ENCODE peak calls at places on chromosomes 2 and 18, in nine cellular contexts. One of them, this sample, is unnamed.

GRCh38 chr2:178846458-178846802 is 39.2 kb upstream of the TTN start:
- DNase-seq in GM06990: no peak
- DNase-seq in heart left ventricle: no peak
- DNase-seq in AG10803: no peak
- DNase-seq in DMS79 treated with DMSO at 0.1 percent for 48 hours: no peak
- DNase-seq in choroid plexus epithelial cell: peak; percentile 71
- DNase-seq in hepatic stellate cell: no peak
- DNase-seq in activated CD8-positive, alpha-beta memory T cell treated with anti-CD3 and anti-CD28 coated beads for 4 hours: no peak
- DNase-seq in stromal cell of bone marrow: no peak
- DNase-seq in this sample: peak; percentile 10

GRCh38 chr2:37020212-37020886 is 54.0 kb upstream of the STRN start:
- DNase-seq in heart left ventricle: peak; percentile 88
- DNase-seq in hepatic stellate cell: peak; percentile 79
- DNase-seq in DMS79 treated with DMSO at 0.1 percent for 48 hours: no peak
- DNase-seq in choroid plexus epithelial cell: peak; percentile 94
- DNase-seq in activated CD8-positive, alpha-beta memory T cell treated with anti-CD3 and anti-CD28 coated beads for 4 hours: no peak
- DNase-seq in AG10803: peak; percentile 80
- DNase-seq in GM06990: no peak
- DNase-seq in stromal cell of bone marrow: peak; percentile 70
- DNase-seq in this sample: peak; percentile 97

GRCh38 chr2:143844986-143845385 is 674.9 kb downstream of the ZEB2 start:
- DNase-seq in heart left ventricle: no peak
- DNase-seq in choroid plexus epithelial cell: no peak
- DNase-seq in DMS79 treated with DMSO at 0.1 percent for 48 hours: no peak
- DNase-seq in GM06990: no peak
- DNase-seq in activated CD8-positive, alpha-beta memory T cell treated with anti-CD3 and anti-CD28 coated beads for 4 hours: no peak
- DNase-seq in hepatic stellate cell: no peak
- DNase-seq in AG10803: peak; percentile 9
- DNase-seq in stromal cell of bone marrow: peak; percentile 32
- DNase-seq in this sample: no peak

GRCh38 chr18:63963610-63964256 is 6.1 kb upstream of the SERPINB8 start:
- DNase-seq in choroid plexus epithelial cell: peak; percentile 89
- DNase-seq in stromal cell of bone marrow: no peak
- DNase-seq in AG10803: peak; percentile 76
- DNase-seq in GM06990: no peak
- DNase-seq in DMS79 treated with DMSO at 0.1 percent for 48 hours: peak; percentile 30
- DNase-seq in heart left ventricle: no peak
- DNase-seq in activated CD8-positive, alpha-beta memory T cell treated with anti-CD3 and anti-CD28 coated beads for 4 hours: no peak
- DNase-seq in hepatic stellate cell: peak; percentile 27
- DNase-seq in this sample: peak; percentile 76

GRCh38 chr18:22639026-22639463 is 221.3 kb upstream of the CTAGE1 start:
- DNase-seq in stromal cell of bone marrow: peak; percentile 63
- DNase-seq in heart left ventricle: no peak
- DNase-seq in AG10803: peak; percentile 81
- DNase-seq in GM06990: no peak
- DNase-seq in choroid plexus epithelial cell: peak; percentile 99
- DNase-seq in activated CD8-positive, alpha-beta memory T cell treated with anti-CD3 and anti-CD28 coated beads for 4 hours: no peak
- DNase-seq in hepatic stellate cell: peak; percentile 41
- DNase-seq in DMS79 treated with DMSO at 0.1 percent for 48 hours: no peak
- DNase-seq in this sample: peak; percentile 98

GRCh38 chr2:85926526-85926925 is 37.7 kb upstream of the ST3GAL5 start:
- DNase-seq in AG10803: no peak
- DNase-seq in heart left ventricle: no peak
- DNase-seq in stromal cell of bone marrow: no peak
- DNase-seq in activated CD8-positive, alpha-beta memory T cell treated with anti-CD3 and anti-CD28 coated beads for 4 hours: no peak
- DNase-seq in hepatic stellate cell: no peak
- DNase-seq in GM06990: no peak
- DNase-seq in choroid plexus epithelial cell: no peak
- DNase-seq in DMS79 treated with DMSO at 0.1 percent for 48 hours: no peak
- DNase-seq in this sample: no peak

GRCh38 chr2:12923907-12924610 is 207.3 kb downstream of the TRIB2 start:
- DNase-seq in stromal cell of bone marrow: no peak
- DNase-seq in choroid plexus epithelial cell: peak; percentile 47
- DNase-seq in heart left ventricle: no peak
- DNase-seq in AG10803: peak; percentile 65
- DNase-seq in DMS79 treated with DMSO at 0.1 percent for 48 hours: no peak
- DNase-seq in activated CD8-positive, alpha-beta memory T cell treated with anti-CD3 and anti-CD28 coated beads for 4 hours: no peak
- DNase-seq in GM06990: no peak
- DNase-seq in hepatic stellate cell: peak; percentile 77
- DNase-seq in this sample: peak; percentile 66

GRCh38 chr2:8457620-8458255 is 224.1 kb upstream of the ID2 start:
- DNase-seq in choroid plexus epithelial cell: no peak
- DNase-seq in heart left ventricle: no peak
- DNase-seq in GM06990: no peak
- DNase-seq in DMS79 treated with DMSO at 0.1 percent for 48 hours: peak; percentile 70
- DNase-seq in AG10803: no peak
- DNase-seq in activated CD8-positive, alpha-beta memory T cell treated with anti-CD3 and anti-CD28 coated beads for 4 hours: no peak
- DNase-seq in hepatic stellate cell: no peak
- DNase-seq in stromal cell of bone marrow: no peak
- DNase-seq in this sample: no peak

GRCh38 chr2:127219716-127220090 is 396 bp downstream of the CYP27C1 start:
- DNase-seq in heart left ventricle: no peak
- DNase-seq in hepatic stellate cell: no peak
- DNase-seq in AG10803: no peak
- DNase-seq in GM06990: no peak
- DNase-seq in stromal cell of bone marrow: no peak
- DNase-seq in activated CD8-positive, alpha-beta memory T cell treated with anti-CD3 and anti-CD28 coated beads for 4 hours: no peak
- DNase-seq in DMS79 treated with DMSO at 0.1 percent for 48 hours: no peak
- DNase-seq in choroid plexus epithelial cell: peak; percentile 4
- DNase-seq in this sample: no peak

GRCh38 chr2:176999331-176999730 is 213.3 kb upstream of the HNRNPA3 start:
- DNase-seq in DMS79 treated with DMSO at 0.1 percent for 48 hours: no peak
- DNase-seq in GM06990: peak; percentile 17
- DNase-seq in stromal cell of bone marrow: peak; percentile 94
- DNase-seq in AG10803: peak; percentile 73
- DNase-seq in activated CD8-positive, alpha-beta memory T cell treated with anti-CD3 and anti-CD28 coated beads for 4 hours: no peak
- DNase-seq in choroid plexus epithelial cell: peak; percentile 14
- DNase-seq in hepatic stellate cell: no peak
- DNase-seq in heart left ventricle: no peak
- DNase-seq in this sample: no peak

GRCh38 chr18:34632323-34632722 is 77.8 kb upstream of the DTNA start:
- DNase-seq in activated CD8-positive, alpha-beta memory T cell treated with anti-CD3 and anti-CD28 coated beads for 4 hours: no peak
- DNase-seq in AG10803: no peak
- DNase-seq in heart left ventricle: no peak
- DNase-seq in choroid plexus epithelial cell: no peak
- DNase-seq in hepatic stellate cell: no peak
- DNase-seq in stromal cell of bone marrow: no peak
- DNase-seq in GM06990: no peak
- DNase-seq in DMS79 treated with DMSO at 0.1 percent for 48 hours: no peak
- DNase-seq in this sample: no peak

GRCh38 chr18:328928-329327 is 61.1 kb upstream of the THOC1 start:
- DNase-seq in AG10803: no peak
- DNase-seq in GM06990: no peak
- DNase-seq in heart left ventricle: no peak
- DNase-seq in hepatic stellate cell: no peak
- DNase-seq in activated CD8-positive, alpha-beta memory T cell treated with anti-CD3 and anti-CD28 coated beads for 4 hours: no peak
- DNase-seq in stromal cell of bone marrow: no peak
- DNase-seq in DMS79 treated with DMSO at 0.1 percent for 48 hours: no peak
- DNase-seq in choroid plexus epithelial cell: no peak
- DNase-seq in this sample: no peak

GRCh38 chr2:210188755-210189154 is 17.5 kb upstream of the KANSL1L start:
- DNase-seq in hepatic stellate cell: no peak
- DNase-seq in AG10803: no peak
- DNase-seq in GM06990: no peak
- DNase-seq in heart left ventricle: no peak
- DNase-seq in DMS79 treated with DMSO at 0.1 percent for 48 hours: no peak
- DNase-seq in choroid plexus epithelial cell: no peak
- DNase-seq in activated CD8-positive, alpha-beta memory T cell treated with anti-CD3 and anti-CD28 coated beads for 4 hours: no peak
- DNase-seq in stromal cell of bone marrow: no peak
- DNase-seq in this sample: peak; percentile 5

GRCh38 chr2:176105727-176106635 is 1.1 kb upstream of the HOXD11 start:
- DNase-seq in activated CD8-positive, alpha-beta memory T cell treated with anti-CD3 and anti-CD28 coated beads for 4 hours: no peak
- DNase-seq in stromal cell of bone marrow: no peak
- DNase-seq in hepatic stellate cell: no peak
- DNase-seq in GM06990: no peak
- DNase-seq in DMS79 treated with DMSO at 0.1 percent for 48 hours: peak; percentile 40
- DNase-seq in AG10803: no peak
- DNase-seq in choroid plexus epithelial cell: no peak
- DNase-seq in heart left ventricle: no peak
- DNase-seq in this sample: no peak

GRCh38 chr2:121197369-121198091 is 87.5 kb downstream of the TFCP2L1 start:
- DNase-seq in AG10803: peak; percentile 72
- DNase-seq in DMS79 treated with DMSO at 0.1 percent for 48 hours: peak; percentile 83
- DNase-seq in choroid plexus epithelial cell: peak; percentile 74
- DNase-seq in hepatic stellate cell: peak; percentile 64
- DNase-seq in activated CD8-positive, alpha-beta memory T cell treated with anti-CD3 and anti-CD28 coated beads for 4 hours: no peak
- DNase-seq in heart left ventricle: no peak
- DNase-seq in GM06990: no peak
- DNase-seq in stromal cell of bone marrow: peak; percentile 60
- DNase-seq in this sample: peak; percentile 71

GRCh38 chr2:118013221-118013723 is 598 bp downstream of the CCDC93 start:
- DNase-seq in heart left ventricle: peak; percentile 50
- DNase-seq in hepatic stellate cell: peak; percentile 51
- DNase-seq in activated CD8-positive, alpha-beta memory T cell treated with anti-CD3 and anti-CD28 coated beads for 4 hours: no peak
- DNase-seq in GM06990: peak; percentile 45
- DNase-seq in DMS79 treated with DMSO at 0.1 percent for 48 hours: no peak
- DNase-seq in AG10803: peak; percentile 25
- DNase-seq in choroid plexus epithelial cell: peak; percentile 36
- DNase-seq in stromal cell of bone marrow: no peak
- DNase-seq in this sample: no peak

GRCh38 chr18:47912794-47913594 is 17.5 kb downstream of the SMAD2 start:
- DNase-seq in stromal cell of bone marrow: no peak
- DNase-seq in heart left ventricle: no peak
- DNase-seq in activated CD8-positive, alpha-beta memory T cell treated with anti-CD3 and anti-CD28 coated beads for 4 hours: no peak
- DNase-seq in GM06990: no peak
- DNase-seq in AG10803: no peak
- DNase-seq in DMS79 treated with DMSO at 0.1 percent for 48 hours: no peak
- DNase-seq in hepatic stellate cell: no peak
- DNase-seq in choroid plexus epithelial cell: peak; percentile 37
- DNase-seq in this sample: no peak

GRCh38 chr2:111640480-111640879 is 243.5 kb downstream of the ANAPC1 start:
- DNase-seq in choroid plexus epithelial cell: no peak
- DNase-seq in stromal cell of bone marrow: no peak
- DNase-seq in activated CD8-positive, alpha-beta memory T cell treated with anti-CD3 and anti-CD28 coated beads for 4 hours: no peak
- DNase-seq in GM06990: no peak
- DNase-seq in heart left ventricle: no peak
- DNase-seq in hepatic stellate cell: no peak
- DNase-seq in AG10803: no peak
- DNase-seq in DMS79 treated with DMSO at 0.1 percent for 48 hours: no peak
- DNase-seq in this sample: no peak

GRCh38 chr2:40814621-40815020 is 362.7 kb upstream of the SLC8A1 start:
- DNase-seq in heart left ventricle: no peak
- DNase-seq in AG10803: no peak
- DNase-seq in activated CD8-positive, alpha-beta memory T cell treated with anti-CD3 and anti-CD28 coated beads for 4 hours: no peak
- DNase-seq in choroid plexus epithelial cell: no peak
- DNase-seq in GM06990: no peak
- DNase-seq in stromal cell of bone marrow: no peak
- DNase-seq in hepatic stellate cell: no peak
- DNase-seq in DMS79 treated with DMSO at 0.1 percent for 48 hours: no peak
- DNase-seq in this sample: no peak

GRCh38 chr2:238856713-238857567 is 9.1 kb downstream of the TWIST2 start:
- DNase-seq in choroid plexus epithelial cell: no peak
- DNase-seq in activated CD8-positive, alpha-beta memory T cell treated with anti-CD3 and anti-CD28 coated beads for 4 hours: no peak
- DNase-seq in GM06990: no peak
- DNase-seq in heart left ventricle: no peak
- DNase-seq in hepatic stellate cell: no peak
- DNase-seq in AG10803: peak; percentile 70
- DNase-seq in DMS79 treated with DMSO at 0.1 percent for 48 hours: no peak
- DNase-seq in stromal cell of bone marrow: no peak
- DNase-seq in this sample: no peak

GRCh38 chr2:207467716-207468347 is 61.9 kb upstream of the CREB1 start:
- DNase-seq in stromal cell of bone marrow: peak; percentile 61
- DNase-seq in activated CD8-positive, alpha-beta memory T cell treated with anti-CD3 and anti-CD28 coated beads for 4 hours: no peak
- DNase-seq in AG10803: peak; percentile 90
- DNase-seq in hepatic stellate cell: peak; percentile 55
- DNase-seq in GM06990: no peak
- DNase-seq in choroid plexus epithelial cell: peak; percentile 86
- DNase-seq in DMS79 treated with DMSO at 0.1 percent for 48 hours: no peak
- DNase-seq in heart left ventricle: no peak
- DNase-seq in this sample: peak; percentile 85

GRCh38 chr2:172970660-172971059 is 105.0 kb upstream of the MAP3K20 start:
- DNase-seq in hepatic stellate cell: no peak
- DNase-seq in GM06990: no peak
- DNase-seq in AG10803: no peak
- DNase-seq in heart left ventricle: no peak
- DNase-seq in activated CD8-positive, alpha-beta memory T cell treated with anti-CD3 and anti-CD28 coated beads for 4 hours: no peak
- DNase-seq in choroid plexus epithelial cell: no peak
- DNase-seq in DMS79 treated with DMSO at 0.1 percent for 48 hours: peak; percentile 99
- DNase-seq in stromal cell of bone marrow: no peak
- DNase-seq in this sample: no peak

This sample was measured in iris pigment epithelial cell.